ENCODE peak calls at places on chromosomes 6 and 20, in seven cellular contexts. C, S, E, P, W, O and M are unnamed samples.

GRCh38 chr20:54608039-54608745 is 132.8 kb downstream of the DOK5 start:
- DNase-seq in C (no peak), S (no peak), E (no peak), P (no peak), W (no peak), O (no peak), M (no peak)

GRCh38 chr6:52576392-52577021 is 353 bp downstream of the TRAM2 start:
- DNase-seq in C (peak), S (peak), E (peak), P (peak), W (peak), O (peak), M (peak)

GRCh38 chr6:14738933-14739332 is 506.9 kb upstream of the JARID2 start:
- DNase-seq in C (no peak), S (no peak), E (no peak), P (no peak), W (no peak), O (no peak), M (no peak)

GRCh38 chr20:23658989-23659609 is 21.3 kb upstream of the CST3 start:
- DNase-seq in C (no peak), S (no peak), E (no peak), P (no peak), W (no peak), O (no peak), M (no peak)

GRCh38 chr6:90146914-90147668 is 149.6 kb downstream of the BACH2 start:
- DNase-seq in C (no peak), S (no peak), E (no peak), P (no peak), W (no peak), O (no peak), M (no peak)

GRCh38 chr6:36038120-36038876 is 10.7 kb downstream of the MAPK14 start:
- DNase-seq in C (no peak), S (no peak), E (no peak), P (no peak), W (no peak), O (no peak), M (no peak)

GRCh38 chr20:61571221-61571620 is 319.2 kb downstream of the CDH4 start:
- DNase-seq in C (no peak), S (no peak), E (no peak), P (no peak), W (no peak), O (no peak), M (no peak)

GRCh38 chr20:9401381-9401780 is 113.0 kb upstream of the LAMP5 start:
- DNase-seq in C (no peak), S (no peak), E (no peak), P (no peak), W (no peak), O (no peak), M (no peak)

GRCh38 chr20:64244870-64245603 is 10.5 kb upstream of the PCMTD2 start:
- DNase-seq in C (no peak), S (no peak), E (no peak), P (no peak), W (no peak), O (no peak), M (no peak)

GRCh38 chr20:49181265-49181877 is 6.8 kb downstream of the STAU1 start:
- DNase-seq in C (no peak), S (no peak), E (no peak), P (no peak), W (no peak), O (no peak), M (no peak)